ENCODE peak calls at places on chromosomes 3 and 15, in nine cellular contexts. I is skeletal muscle cell; S is T-cell; C is WTC11; L is lower lobe of right lung; D is M059J; N is NCI-H446 treated with DMSO at 0.1 percent for 48 hours; B is activated T-helper 1 cell treated with anti-CD3 and anti-CD28 coated beads, Interleukin-2, amount 50 U/mL, for 16 hours; A is amniotic stem cell. M is an unnamed sample.

GRCh38 chr3:115098354-115099073 is 48.6 kb downstream of the ZBTB20 start:
- DNase-seq in I (no peak), S (no peak), C (no peak), L (no peak), D (no peak), N (no peak), B (no peak), A (no peak), M (no peak)

GRCh38 chr3:58776231-58776630 is 109.7 kb upstream of the FAM3D start:
- DNase-seq in I (no peak), S (no peak), C (no peak), L (no peak), D (no peak), N (no peak), B (no peak), A (no peak), M (no peak)

GRCh38 chr15:95822946-95823345 is 507.6 kb upstream of the NR2F2 start:
- DNase-seq in I (no peak), S (no peak), C (no peak), L (no peak), D (no peak), N (no peak), B (no peak), A (no peak), M (no peak)

GRCh38 chr3:179330438-179330837 is 7.6 kb downstream of the ZNF639 start:
- DNase-seq in I (no peak), S (no peak), C (no peak), L (no peak), D (peak), N (no peak), B (no peak), A (no peak), M (no peak)

GRCh38 chr3:125045965-125046364 is 9.8 kb downstream of the HEG1 start:
- DNase-seq in I (no peak), S (no peak), C (no peak), L (no peak), D (peak), N (no peak), B (no peak), A (peak), M (no peak)

GRCh38 chr3:43919067-43919466 is 228.3 kb downstream of the ABHD5 start:
- DNase-seq in I (no peak), S (no peak), C (no peak), L (no peak), D (peak), N (no peak), B (no peak), A (no peak), M (no peak)

GRCh38 chr3:93969443-93969842 is 4.3 kb downstream of the PROS1 start:
- DNase-seq in I (no peak), S (no peak), C (no peak), L (no peak), D (peak), N (peak), B (no peak), A (no peak), M (peak)

GRCh38 chr3:134456121-134456520 is 29.7 kb downstream of the ANAPC13 start:
- DNase-seq in I (no peak), S (no peak), C (no peak), L (no peak), D (no peak), N (no peak), B (no peak), A (no peak), M (no peak)

GRCh38 chr3:185552358-185552877 is at the start of gene LIPH:
- DNase-seq in I (no peak), S (no peak), C (no peak), L (no peak), D (peak), N (no peak), B (no peak), A (no peak), M (no peak)

GRCh38 chr3:46977811-46978195 is 1.3 kb upstream of the CCDC12 start:
- DNase-seq in I (no peak), S (no peak), C (no peak), L (no peak), D (no peak), N (no peak), B (no peak), A (no peak), M (no peak)

GRCh38 chr15:87866961-87867360 is 389.6 kb downstream of the NTRK3 start:
- DNase-seq in I (no peak), S (no peak), C (no peak), L (no peak), D (no peak), N (no peak), B (no peak), A (no peak), M (no peak)

GRCh38 chr3:160253298-160253697 is 28.1 kb downstream of the C3orf80 start:
- DNase-seq in I (no peak), S (no peak), C (no peak), L (no peak), D (no peak), N (no peak), B (no peak), A (no peak), M (no peak)

GRCh38 chr3:171190668-171191067 is 164.1 kb upstream of the SLC2A2 start:
- DNase-seq in I (no peak), S (no peak), C (no peak), L (no peak), D (peak), N (no peak), B (no peak), A (no peak), M (no peak)

GRCh38 chr15:64695571-64695992 is 79.8 kb downstream of the RBPMS2 start:
- DNase-seq in I (no peak), S (no peak), C (no peak), L (no peak), D (no peak), N (no peak), B (no peak), A (no peak), M (no peak)

GRCh38 chr3:30908466-30909037 is 14.1 kb upstream of the GADL1 start:
- DNase-seq in I (no peak), S (no peak), C (no peak), L (no peak), D (no peak), N (no peak), B (no peak), A (no peak), M (no peak)

GRCh38 chr3:11847607-11848006 is 922 bp upstream of the TAMM41 start:
- DNase-seq in I (no peak), S (peak), C (no peak), L (no peak), D (peak), N (no peak), B (no peak), A (no peak), M (no peak)

GRCh38 chr15:57395292-57395691 is 19.0 kb downstream of the CGNL1 start:
- DNase-seq in I (peak), S (no peak), C (no peak), L (no peak), D (peak), N (peak), B (no peak), A (no peak), M (peak)

GRCh38 chr15:40763801-40764765 is at the start of gene GCHFR:
- DNase-seq in I (no peak), S (peak), C (peak), L (peak), D (peak), N (no peak), B (peak), A (no peak), M (no peak)

GRCh38 chr3:37308247-37308646 is 133.9 kb upstream of the LRRFIP2 start:
- DNase-seq in I (no peak), S (no peak), C (no peak), L (no peak), D (peak), N (no peak), B (no peak), A (peak), M (no peak)

GRCh38 chr3:160226026-160226739 is 961 bp downstream of the C3orf80 start:
- DNase-seq in I (no peak), S (no peak), C (peak), L (no peak), D (peak), N (no peak), B (no peak), A (no peak), M (no peak)

GRCh38 chr3:61684386-61684785 is 123.0 kb downstream of the PTPRG start:
- DNase-seq in I (peak), S (no peak), C (no peak), L (no peak), D (peak), N (no peak), B (no peak), A (no peak), M (no peak)

GRCh38 chr3:13223574-13224237 is 150.5 kb upstream of the IQSEC1 start:
- DNase-seq in I (no peak), S (no peak), C (no peak), L (no peak), D (no peak), N (no peak), B (no peak), A (no peak), M (no peak)

GRCh38 chr15:90396321-90396720 is 8.3 kb downstream of the IQGAP1 start:
- DNase-seq in I (no peak), S (no peak), C (no peak), L (no peak), D (no peak), N (no peak), B (no peak), A (no peak), M (no peak)

GRCh38 chr3:52172262-52172757 is 18.1 kb upstream of the POC1A start:
- DNase-seq in I (no peak), S (no peak), C (no peak), L (no peak), D (no peak), N (no peak), B (no peak), A (no peak), M (no peak)